ENCODE peak calls at places on chromosomes 12 and 14, in five cellular contexts. S, I, M, X and E are unnamed samples.

GRCh38 chr12:106696071-106696470 is 78.4 kb upstream of the RIC8B start:
- DNase-seq in S (no peak), I (no peak), M (no peak), X (no peak), E (no peak)

GRCh38 chr14:23061995-23062394 is 4.7 kb upstream of the CDH24 start:
- DNase-seq in S (no peak), I (peak; percentile 92), M (peak; percentile 97), X (no peak), E (peak; percentile 87)

GRCh38 chr14:67517083-67517482 is 16.0 kb upstream of the PLEKHH1 start:
- DNase-seq in S (no peak), I (no peak), M (no peak), X (peak; percentile 19), E (no peak)

GRCh38 chr12:114682101-114682919 is 1.7 kb downstream of the TBX3 start:
- DNase-seq in S (no peak), I (peak; percentile 29), M (no peak), X (no peak), E (no peak)

GRCh38 chr12:100234166-100234565 is 32.7 kb downstream of the DEPDC4 start:
- DNase-seq in S (no peak), I (peak; percentile 31), M (peak; percentile 8), X (peak; percentile 4), E (no peak)

GRCh38 chr12:21751517-21751916 is 23.0 kb downstream of the KCNJ8 start:
- DNase-seq in S (no peak), I (peak; percentile 7), M (peak; percentile 42), X (peak; percentile 7), E (no peak)

GRCh38 chr14:87935081-87935828 is 57.7 kb downstream of the GALC start:
- DNase-seq in S (no peak), I (no peak), M (no peak), X (no peak), E (no peak)

GRCh38 chr14:32027255-32027939 is 49.7 kb upstream of the ARHGAP5 start:
- DNase-seq in S (no peak), I (peak; percentile 58), M (no peak), X (no peak), E (peak; percentile 41)

GRCh38 chr12:100741084-100741711 is 53.4 kb upstream of the ANO4 start:
- DNase-seq in S (peak; percentile 39), I (peak; percentile 37), M (peak; percentile 44), X (no peak), E (peak; percentile 48)

GRCh38 chr12:23055004-23055403 is 430.0 kb downstream of the ETNK1 start:
- DNase-seq in S (peak; percentile 52), I (peak; percentile 69), M (peak; percentile 4), X (peak; percentile 17), E (peak; percentile 18)

GRCh38 chr14:91274796-91275195 is 30.3 kb upstream of the GPR68 start:
- DNase-seq in S (no peak), I (no peak), M (no peak), X (no peak), E (no peak)

GRCh38 chr12:5989621-5990020 is 44.6 kb upstream of the ANO2 start:
- DNase-seq in S (no peak), I (no peak), M (no peak), X (no peak), E (no peak)

GRCh38 chr12:77131977-77132490 is 66.7 kb upstream of the E2F7 start:
- DNase-seq in S (no peak), I (no peak), M (no peak), X (no peak), E (no peak)

GRCh38 chr12:123024819-123025391 is 44.4 kb downstream of the ARL6IP4 start:
- DNase-seq in S (no peak), I (peak; percentile 3), M (no peak), X (no peak), E (no peak)

GRCh38 chr12:106251636-106252035 is 3.8 kb upstream of the CKAP4 start:
- DNase-seq in S (no peak), I (no peak), M (no peak), X (peak; percentile 26), E (no peak)

GRCh38 chr12:11630046-11630706 is 19.3 kb upstream of the ETV6 start:
- DNase-seq in S (no peak), I (no peak), M (no peak), X (no peak), E (no peak)

GRCh38 chr14:99981806-99982205 is 83.4 kb upstream of the EVL start:
- DNase-seq in S (no peak), I (no peak), M (no peak), X (no peak), E (no peak)

DNA sequence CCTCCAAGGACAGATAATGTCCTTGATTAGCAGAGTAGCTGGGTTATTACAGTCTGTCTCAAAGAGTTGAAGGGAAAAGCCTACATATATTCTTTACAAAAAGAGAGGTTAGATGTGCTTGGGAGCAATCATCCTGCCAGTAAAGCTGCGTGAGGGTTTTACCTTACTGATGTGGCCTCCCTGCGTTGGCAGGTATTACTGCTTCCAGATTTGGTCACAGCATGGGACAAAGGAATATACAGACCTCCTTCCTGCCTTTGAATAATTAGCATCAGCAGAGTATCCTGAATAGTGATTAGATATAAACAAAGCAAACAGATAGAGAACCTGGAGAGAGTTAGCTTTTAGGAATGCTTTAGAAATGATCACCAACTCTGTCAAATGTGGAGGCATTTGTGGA is 69.6 kb downstream of the TMTC2 start:
- DNase-seq in S (no peak), I (no peak), M (no peak), X (no peak), E (no peak)
- TF ChIP-seq CTCF in S (no peak), I (no peak), M (no peak), X (no peak), E (no peak)

GRCh38 chr14:92676031-92676430 is 72.4 kb downstream of the LGMN start:
- DNase-seq in S (peak; percentile 56), I (no peak), M (no peak), X (no peak), E (no peak)
- TF ChIP-seq CTCF in S (no peak), I (no peak), M (no peak), X (no peak), E (no peak)

GRCh38 chr12:38384816-38385491 is 68.4 kb downstream of the ALG10B start:
- DNase-seq in S (peak; percentile 12), I (peak; percentile 98), M (no peak), X (peak; percentile 2), E (peak; percentile 6)
- TF ChIP-seq CTCF in S (no peak), I (peak; percentile 33), M (no peak), X (no peak), E (no peak)

DNA sequence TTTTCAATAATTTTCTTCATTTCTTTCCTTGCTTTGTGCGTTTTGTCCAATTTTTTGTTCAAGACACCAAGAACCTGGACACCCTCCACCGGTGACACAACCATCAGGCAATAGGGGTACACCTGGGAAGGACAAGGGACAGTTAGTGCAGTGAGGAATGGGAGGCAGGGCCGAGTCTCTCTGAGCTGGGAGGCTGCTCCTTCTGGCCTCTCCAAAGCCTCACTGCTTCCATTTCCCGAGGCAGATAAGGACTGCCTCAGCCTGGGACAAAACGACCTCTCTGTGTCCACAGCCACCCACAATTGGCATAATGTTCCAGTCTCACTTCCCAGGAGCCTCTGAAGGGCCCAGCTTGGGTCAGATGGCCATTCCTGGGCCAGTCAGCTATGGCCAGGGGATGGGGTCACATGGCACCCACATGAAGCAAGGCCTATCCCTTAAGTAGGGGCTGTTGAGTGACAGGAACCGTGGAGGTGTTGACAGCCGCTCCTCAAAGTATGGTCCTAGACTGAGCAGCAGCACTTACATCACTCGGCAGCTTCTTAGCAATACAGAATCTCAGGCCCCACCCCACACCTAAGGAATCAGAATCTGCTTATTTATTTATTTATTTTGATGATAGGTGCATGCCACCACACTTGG is 13.6 kb upstream of the MAPKAPK5 start:
- DNase-seq in S (no peak), I (no peak), M (no peak), X (no peak), E (no peak)
- TF ChIP-seq CTCF in S (no peak), I (no peak), M (no peak), X (no peak), E (no peak)

DNA sequence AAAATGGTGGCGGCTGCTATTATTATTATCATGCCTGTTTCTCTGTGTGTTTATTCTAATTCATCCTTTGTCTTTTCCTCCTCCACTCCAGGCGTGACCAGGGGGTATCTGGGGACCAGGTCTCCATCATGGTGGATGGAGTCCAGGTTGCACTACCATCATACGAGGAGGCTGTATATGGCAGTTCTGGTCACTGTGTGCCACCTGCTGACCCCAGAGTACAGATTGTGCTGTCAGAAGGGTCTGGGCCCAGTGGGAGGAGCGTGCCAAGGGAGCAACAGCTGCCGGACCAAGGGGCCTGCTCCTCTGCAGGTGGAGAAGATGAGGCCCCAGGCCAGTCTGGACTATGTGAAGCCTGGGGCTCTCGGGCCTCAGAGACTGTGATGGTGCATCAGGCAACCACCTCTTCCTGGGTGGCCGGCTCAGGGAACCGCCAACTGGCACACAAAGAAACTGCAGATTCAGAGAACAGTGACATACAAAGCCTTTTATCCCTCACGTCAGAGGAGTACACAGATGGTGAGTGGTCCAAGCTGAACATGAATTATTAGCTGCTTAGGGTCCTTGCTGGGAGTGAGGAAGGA is 58.3 kb upstream of the SRSF5 start:
- DNase-seq in S (peak; percentile 18), I (peak; percentile 19), M (no peak), X (peak; percentile 37), E (no peak)
- TF ChIP-seq CTCF in S (peak; percentile 10), I (no peak), M (no peak), X (peak; percentile 39), E (no peak)

GRCh38 chr12:30719060-30719459 is 23.4 kb upstream of the IPO8 start:
- DNase-seq in S (no peak), I (peak; percentile 7), M (no peak), X (no peak), E (no peak)
- TF ChIP-seq CTCF in S (no peak), I (no peak), M (no peak), X (no peak), E (no peak)

GRCh38 chr14:77028384-77029246 is at the start of gene IRF2BPL:
- DNase-seq in S (peak; percentile 95), I (peak; percentile 98), M (peak; percentile 99), X (peak; percentile 97), E (peak; percentile 96)

GRCh38 chr14:77025744-77026165 is 2.8 kb downstream of the IRF2BPL start:
- DNase-seq in S (no peak), I (peak; percentile 40), M (peak; percentile 35), X (peak; percentile 48), E (no peak)

GRCh38 chr14:77026166-77026929 is 2.2 kb downstream of the IRF2BPL start:
- DNase-seq in S (no peak), I (peak; percentile 52), M (peak; percentile 61), X (no peak), E (no peak)

GRCh38 chr14:77027538-77028383 is 747 bp downstream of the IRF2BPL start:
- DNase-seq in S (peak; percentile 83), I (peak; percentile 58), M (peak; percentile 64), X (peak; percentile 58), E (no peak)

GRCh38 chr14:77026930-77027537 is 1.5 kb downstream of the IRF2BPL start:
- DNase-seq in S (peak; percentile 75), I (no peak), M (peak; percentile 52), X (peak; percentile 62), E (no peak)
- TF ChIP-seq CTCF in S (no peak), I (no peak), M (peak; percentile 4), X (no peak), E (no peak)